ENCODE peak calls at places on chromosomes 6 and 20, in five cellular contexts. O is uterus, J is GM23248, S is brain microvascular endothelial cell, X is iPS-NIHi11. T is an unnamed sample.

GRCh38 chr20:8933391-8933807 is 135.5 kb upstream of the PLCB4 start:
- DNase-seq in J (no peak), X (peak; percentile 26), O (peak; percentile 50), S (no peak), T (peak; percentile 12)

GRCh38 chr6:145643760-145644159 is 91.6 kb downstream of the EPM2A start:
- DNase-seq in O (no peak), S (peak; percentile 66), J (peak; percentile 14), X (no peak), T (no peak)

GRCh38 chr6:45661667-45662066 is 283.9 kb upstream of the SUPT3H start:
- DNase-seq in S (peak; percentile 84), J (peak; percentile 85), X (no peak), O (no peak), T (no peak)

GRCh38 chr6:168400044-168400443 is 40.9 kb upstream of the SMOC2 start:
- DNase-seq in J (no peak), X (no peak), S (no peak), O (peak; percentile 67), T (no peak)

GRCh38 chr6:56079761-56080540 is 167.4 kb downstream of the COL21A1 start:
- DNase-seq in S (no peak), X (no peak), O (no peak), J (peak; percentile 8), T (no peak)

GRCh38 chr20:62772103-62772611 is 24.1 kb upstream of the MRGBP start:
- DNase-seq in X (no peak), O (no peak), S (no peak), J (no peak), T (no peak)

GRCh38 chr6:101650402-101651100 is 257.0 kb downstream of the GRIK2 start:
- DNase-seq in O (no peak), X (peak; percentile 20), S (no peak), J (no peak), T (no peak)

GRCh38 chr6:161233986-161234620 is 39.8 kb downstream of the AGPAT4 start:
- DNase-seq in S (peak; percentile 91), X (no peak), O (peak; percentile 88), J (peak; percentile 93), T (peak; percentile 52)

GRCh38 chr6:1820165-1820564 is 210.4 kb downstream of the FOXC1 start:
- DNase-seq in S (no peak), J (peak; percentile 52), O (no peak), X (no peak), T (no peak)

GRCh38 chr6:137487181-137487910 is 6.8 kb downstream of the OLIG3 start:
- DNase-seq in J (no peak), X (no peak), S (no peak), O (no peak), T (no peak)

GRCh38 chr20:19361801-19362200 is 149.4 kb downstream of the SLC24A3 start:
- DNase-seq in O (no peak), X (no peak), S (no peak), J (no peak), T (no peak)

T was measured in mucosa of gallbladder.